ENCODE peak calls at places on chromosomes 13 and 19, in nine cellular contexts. W is H9, Z is adipocyte, E is colonic mucosa, M is neuronal stem cell, Y is HCT116, Q is IMR-90, K is NT2/D1, X is mammary epithelial cell. I is an unnamed sample.

GRCh38 chr19:9981406-9982260 is 28.7 kb downstream of the COL5A3 start:
- DNase-seq in W (no peak), Z (no peak), E (no peak), M (no peak), Y (no peak), Q (no peak), K (no peak), X (no peak), I (peak; percentile 50)

GRCh38 chr13:103403814-103404213 is 337.6 kb upstream of the SLC10A2 start:
- DNase-seq in W (no peak), Z (no peak), E (no peak), M (no peak), Y (no peak), Q (no peak), K (no peak), X (no peak), I (no peak)

GRCh38 chr19:33883869-33884519 is 87.3 kb downstream of the KCTD15 start:
- DNase-seq in W (peak; percentile 75), Z (no peak), E (no peak), M (no peak), Y (no peak), Q (no peak), K (peak; percentile 61), X (no peak), I (no peak)

GRCh38 chr13:75326173-75327131 is 155.5 kb downstream of the TBC1D4 start:
- DNase-seq in W (no peak), Z (no peak), E (no peak), M (no peak), Y (no peak), Q (peak; percentile 53), K (no peak), X (peak; percentile 47), I (peak; percentile 8)

GRCh38 chr13:40440990-40441820 is 225.2 kb downstream of the FOXO1 start:
- DNase-seq in W (no peak), Z (no peak), E (peak; percentile 55), M (no peak), Y (no peak), Q (no peak), K (no peak), X (peak; percentile 57), I (peak; percentile 34)

GRCh38 chr13:93244918-93245280 is 18.3 kb downstream of the GPC6 start:
- DNase-seq in W (no peak), Z (peak; percentile 56), E (no peak), M (no peak), Y (no peak), Q (peak; percentile 38), K (no peak), X (peak; percentile 75), I (peak; percentile 89)

GRCh38 chr13:99055286-99056073 is 77.6 kb upstream of the DOCK9 start:
- DNase-seq in W (peak; percentile 37), Z (no peak), E (no peak), M (no peak), Y (no peak), Q (no peak), K (no peak), X (no peak), I (no peak)

GRCh38 chr13:89352384-89352783 is 1681.2 kb downstream of the SLITRK5 start:
- DNase-seq in W (no peak), Z (no peak), E (no peak), M (no peak), Y (no peak), Q (no peak), K (no peak), X (no peak), I (no peak)

GRCh38 chr19:11025006-11025405 is 64.2 kb downstream of the SMARCA4 start:
- DNase-seq in W (no peak), Z (no peak), E (no peak), M (no peak), Y (no peak), Q (no peak), K (no peak), X (no peak), I (no peak)

GRCh38 chr13:110911880-110912279 is 3.0 kb downstream of the ANKRD10 start:
- DNase-seq in W (no peak), Z (no peak), E (no peak), M (no peak), Y (no peak), Q (peak; percentile 25), K (no peak), X (peak; percentile 85), I (peak; percentile 53)

GRCh38 chr13:110907301-110907700 is 7.6 kb downstream of the ANKRD10 start:
- DNase-seq in W (no peak), Z (no peak), E (no peak), M (no peak), Y (no peak), Q (no peak), K (no peak), X (no peak), I (no peak)

GRCh38 chr13:110910013-110910890 is 4.6 kb downstream of the ANKRD10 start:
- DNase-seq in W (no peak), Z (no peak), E (peak; percentile 65), M (no peak), Y (no peak), Q (no peak), K (no peak), X (no peak), I (no peak)

GRCh38 chr13:110904748-110905147 is 10.1 kb downstream of the ANKRD10 start:
- DNase-seq in W (no peak), Z (no peak), E (no peak), M (no peak), Y (no peak), Q (no peak), K (no peak), X (no peak), I (no peak)

GRCh38 chr13:110907951-110908898 is 6.6 kb downstream of the ANKRD10 start:
- DNase-seq in W (peak; percentile 81), Z (no peak), E (peak; percentile 81), M (no peak), Y (peak; percentile 95), Q (peak; percentile 72), K (peak; percentile 80), X (peak; percentile 99), I (peak; percentile 53)
- H3K9ac ChIP-seq in W (peak overlapping the region; percentile 39), Z (no peak overlapping the region), E (no peak overlapping the region), M (no peak overlapping the region), Y (peak overlapping the region; percentile 61), Q (no peak overlapping the region), K (no peak overlapping the region), X (peak overlapping the region; percentile 96), I (no peak overlapping the region)

DNA sequence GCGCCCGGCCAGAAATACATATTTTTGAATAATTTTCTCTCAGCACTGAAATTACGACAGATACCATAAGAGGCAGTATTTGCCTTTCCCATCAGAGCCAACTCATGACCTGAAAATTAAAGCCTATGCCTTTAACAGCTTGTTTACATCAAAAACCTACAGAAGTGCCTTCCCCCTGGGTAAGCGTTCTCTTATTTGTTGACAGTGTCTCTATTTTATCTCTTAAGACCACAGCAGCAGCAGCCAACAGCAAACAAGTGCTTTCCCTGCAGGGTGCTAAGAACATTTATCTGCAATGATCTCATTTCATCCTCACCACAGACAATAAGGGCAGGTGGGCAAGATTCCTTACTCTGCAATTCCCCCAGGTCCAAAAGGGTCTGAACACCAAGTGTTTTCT is 6.0 kb downstream of the AKAP8L start:
- DNase-seq in W (no peak), Z (no peak), E (no peak), M (no peak), Y (no peak), Q (no peak), K (no peak), X (no peak), I (no peak)
- H3K9ac ChIP-seq in W (no peak overlapping the region), Z (no peak overlapping the region), E (no peak overlapping the region), M (no peak overlapping the region), Y (no peak overlapping the region), Q (no peak overlapping the region), K (no peak overlapping the region), X (no peak overlapping the region), I (no peak overlapping the region)

GRCh38 chr13:26557393-26558073 is at the start of gene WASF3:
- DNase-seq in W (peak; percentile 97), Z (peak; percentile 98), E (peak; percentile 94), M (peak; percentile 95), Y (peak; percentile 38), Q (peak; percentile 90), K (peak; percentile 82), X (peak; percentile 92), I (peak; percentile 97)
- H3K9ac ChIP-seq in W (peak within 1 kb of the TSS; percentile 19), Z (peak within 1 kb of the TSS; percentile 91), E (peak within 1 kb of the TSS; percentile 69), M (peak within 1 kb of the TSS; percentile 98), Y (no peak within 1 kb of the TSS), Q (peak within 1 kb of the TSS; percentile 80), K (peak within 1 kb of the TSS; percentile 77), X (peak within 1 kb of the TSS; percentile 44), I (peak within 1 kb of the TSS; percentile 88)

GRCh38 chr19:6103217-6103644 is 7.1 kb downstream of the RFX2 start:
- DNase-seq in W (no peak), Z (peak; percentile 94), E (no peak), M (no peak), Y (no peak), Q (peak; percentile 87), K (no peak), X (peak; percentile 99), I (peak; percentile 96)
- H3K9ac ChIP-seq in W (no peak overlapping the region), Z (peak overlapping the region; percentile 65), E (no peak overlapping the region), M (no peak overlapping the region), Y (no peak overlapping the region), Q (no peak overlapping the region), K (no peak overlapping the region), X (peak overlapping the region; percentile 86), I (peak overlapping the region; percentile 74)

DNA sequence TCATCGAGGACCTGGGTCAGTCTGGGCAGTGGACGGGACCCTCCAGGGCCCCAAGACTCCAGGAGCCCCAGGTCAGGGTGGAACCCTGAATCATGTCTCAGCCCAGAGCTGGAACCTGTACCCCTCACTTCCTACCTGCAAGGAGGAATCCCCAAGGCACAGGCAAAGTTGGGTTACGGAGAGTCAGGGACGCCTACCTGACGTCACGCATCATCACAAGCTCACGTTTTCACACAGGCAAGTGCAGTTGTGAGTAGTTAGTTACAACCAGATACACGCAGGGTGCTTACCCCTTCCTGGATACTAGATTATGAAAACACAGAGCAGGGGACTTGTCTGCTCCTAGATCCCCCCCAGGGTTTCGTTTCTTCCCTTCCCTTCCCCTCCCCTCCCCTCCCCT is 1.9 kb downstream of the RETN start:
- DNase-seq in W (no peak), Z (no peak), E (no peak), M (no peak), Y (no peak), Q (no peak), K (no peak), X (no peak), I (no peak)
- H3K9ac ChIP-seq in W (no peak overlapping the region), Z (no peak overlapping the region), E (no peak overlapping the region), M (no peak overlapping the region), Y (no peak overlapping the region), Q (no peak overlapping the region), K (no peak overlapping the region), X (no peak overlapping the region), I (no peak overlapping the region)